ENCODE peak calls at places on chromosome 12, in seven cellular contexts. H is Right ventricle myocardium superior; G is HTR-8/SVneo; Y is head of caudate nucleus; D is activated CD4-positive, alpha-beta memory T cell treated with anti-CD3 and anti-CD28 coated beads, Interleukin-2, amount 10 ng/mL, durations not matched to agents 7 days and 5 days; N is Calu3; Z is GM13977. C is an unnamed sample.

GRCh38 chr12:100229036-100229635 is 28.5 kb downstream of the ACTR6 start:
- DNase-seq in Z (no peak), G (peak; percentile 36), D (no peak), N (peak; percentile 24), Y (no peak), H (no peak), C (no peak)

GRCh38 chr12:53344824-53345485 is 8.8 kb upstream of the SP7 start:
- DNase-seq in Y (peak; percentile 76), D (peak; percentile 70), G (peak; percentile 72), H (peak; percentile 85), N (peak; percentile 69), Z (peak; percentile 83), C (peak; percentile 59)

GRCh38 chr12:123030686-123031085 is 50.2 kb downstream of the ARL6IP4 start:
- DNase-seq in D (no peak), Z (no peak), G (no peak), N (no peak), Y (no peak), H (no peak), C (no peak)

GRCh38 chr12:2234951-2235350 is 182.2 kb downstream of the CACNA1C start:
- DNase-seq in H (no peak), N (no peak), Z (no peak), D (no peak), Y (no peak), G (no peak), C (no peak)

GRCh38 chr12:1811948-1812291 is 8.4 kb upstream of the LRTM2 start:
- DNase-seq in Z (no peak), H (no peak), G (no peak), D (no peak), N (no peak), Y (no peak), C (no peak)

GRCh38 chr12:4423528-4424195 is 22.0 kb downstream of the FGF6 start:
- DNase-seq in N (no peak), G (no peak), Y (no peak), Z (no peak), H (no peak), D (no peak), C (no peak)

GRCh38 chr12:117685115-117685926 is 283.5 kb downstream of the KSR2 start:
- DNase-seq in N (peak; percentile 75), G (peak; percentile 76), H (peak; percentile 35), D (no peak), Y (no peak), Z (no peak), C (peak; percentile 66)

GRCh38 chr12:42798811-42799438 is 209.4 kb upstream of the PRICKLE1 start:
- DNase-seq in D (no peak), N (no peak), H (no peak), Z (no peak), Y (no peak), G (no peak), C (no peak)

GRCh38 chr12:120103044-120103338 is 13.6 kb downstream of the RAB35 start:
- DNase-seq in D (no peak), Y (no peak), N (no peak), Z (no peak), H (peak; percentile 29), G (no peak), C (no peak)

GRCh38 chr12:106033161-106033675 is 105.5 kb downstream of the NUAK1 start:
- DNase-seq in D (no peak), Z (no peak), G (no peak), H (no peak), N (no peak), Y (no peak), C (no peak)

GRCh38 chr12:93990832-93991748 is 157.3 kb upstream of the PLXNC1 start:
- DNase-seq in G (no peak), H (peak; percentile 49), Y (peak; percentile 51), Z (no peak), D (no peak), N (no peak), C (no peak)

GRCh38 chr12:28172434-28173030 is 17.7 kb upstream of the CCDC91 start:
- DNase-seq in Y (no peak), G (peak; percentile 71), D (no peak), Z (no peak), H (no peak), N (peak; percentile 43), C (no peak)

GRCh38 chr12:52796839-52797528 is 1.1 kb upstream of the KRT3 start:
- DNase-seq in H (no peak), D (no peak), Y (no peak), Z (no peak), N (no peak), G (no peak), C (no peak)

GRCh38 chr12:32264995-32265394 is 134.4 kb upstream of the FGD4 start:
- DNase-seq in D (no peak), Y (no peak), G (no peak), Z (no peak), N (no peak), H (no peak), C (no peak)

GRCh38 chr12:102629262-102629888 is 149.0 kb upstream of the IGF1 start:
- DNase-seq in Z (no peak), Y (no peak), H (no peak), N (no peak), G (no peak), D (no peak), C (no peak)

GRCh38 chr12:54126696-54127537 is 61.9 kb downstream of the SMUG1 start:
- DNase-seq in G (no peak), D (no peak), Z (no peak), H (peak; percentile 80), Y (peak; percentile 31), N (peak; percentile 63), C (no peak)

GRCh38 chr12:26219736-26220135 is 24.4 kb downstream of the SSPN start:
- DNase-seq in D (no peak), H (no peak), N (no peak), Y (no peak), Z (no peak), G (no peak), C (no peak)

GRCh38 chr12:2360630-2361170 is 307.9 kb downstream of the CACNA1C start:
- DNase-seq in Z (no peak), H (no peak), N (no peak), Y (no peak), G (no peak), D (no peak), C (no peak)

GRCh38 chr12:3361156-3361555 is 129.8 kb upstream of the PRMT8 start:
- DNase-seq in N (no peak), D (no peak), G (no peak), Y (no peak), Z (no peak), H (no peak), C (no peak)

GRCh38 chr12:75692883-75693282 is 181.5 kb upstream of the KRR1 start:
- DNase-seq in Z (no peak), D (no peak), Y (no peak), G (no peak), N (no peak), H (no peak), C (no peak)

GRCh38 chr12:121795029-121795977 is 1.8 kb upstream of the RHOF start:
- DNase-seq in N (peak; percentile 92), Z (peak; percentile 86), H (peak; percentile 95), Y (peak; percentile 85), D (peak; percentile 87), G (peak; percentile 85), C (peak; percentile 61)

GRCh38 chr12:104291867-104292524 is 11.5 kb upstream of the EID3 start:
- DNase-seq in G (no peak), H (no peak), Z (no peak), N (no peak), D (no peak), Y (no peak), C (no peak)

GRCh38 chr12:13670249-13670648 is 311.2 kb downstream of the GRIN2B start:
- DNase-seq in N (no peak), Y (no peak), D (no peak), H (no peak), Z (no peak), G (no peak), C (no peak)

GRCh38 chr12:81470923-81471322 is 288.2 kb downstream of the PPFIA2 start:
- DNase-seq in G (no peak), N (no peak), Z (no peak), Y (no peak), D (no peak), H (no peak), C (no peak)

GRCh38 chr12:6084261-6084968 is 40.1 kb downstream of the VWF start:
- DNase-seq in G (peak; percentile 94), Y (peak; percentile 20), N (peak; percentile 69), Z (no peak), D (no peak), H (no peak), C (no peak)

GRCh38 chr12:23950775-23951391 is 1.4 kb upstream of the SOX5 start:
- DNase-seq in G (no peak), D (no peak), Z (no peak), Y (no peak), H (peak; percentile 29), N (no peak), C (peak; percentile 86)

GRCh38 chr12:65004270-65004669 is 116.8 kb downstream of the WIF1 start:
- DNase-seq in H (no peak), Z (no peak), D (no peak), Y (no peak), G (no peak), N (no peak), C (no peak)

GRCh38 chr12:1760566-1761382 is 59.6 kb upstream of the LRTM2 start:
- DNase-seq in G (peak; percentile 52), Z (no peak), Y (no peak), N (peak; percentile 6), D (no peak), H (no peak), C (no peak)